ENCODE peak calls at places on chromosomes 5 and 9, in five cellular contexts. A is glutamatergic neuron; O is memory B cell; Q is central memory CD4-positive, alpha-beta T cell; R is germinal center. D is an unnamed sample.

GRCh38 chr9:89669361-89669842 is 64.6 kb downstream of the GADD45G start:
- DNase-seq in O (no peak), Q (no peak), R (no peak), A (no peak), D (no peak)

GRCh38 chr9:83620841-83621636 is 1.9 kb upstream of the IDNK start:
- DNase-seq in A (peak), O (peak), Q (peak), R (peak), D (peak)

GRCh38 chr9:38338359-38339014 is 54.0 kb upstream of the ALDH1B1 start:
- DNase-seq in O (no peak), A (no peak), Q (no peak), R (no peak), D (no peak)

GRCh38 chr9:132637351-132637750 is 32.4 kb downstream of the DDX31 start:
- DNase-seq in A (peak), Q (no peak), O (no peak), R (no peak), D (no peak)

GRCh38 chr9:128685636-128686489 is 3.2 kb upstream of the SET start:
- DNase-seq in O (no peak), Q (peak), R (peak), A (no peak), D (no peak)

GRCh38 chr9:14030350-14030823 is 283.6 kb downstream of the NFIB start:
- DNase-seq in A (no peak), R (no peak), Q (no peak), O (no peak), D (no peak)

GRCh38 chr5:150066436-150066835 is 19.9 kb downstream of the CSF1R start:
- DNase-seq in A (no peak), Q (no peak), R (no peak), O (no peak), D (no peak)

GRCh38 chr5:35202319-35203111 is 27.8 kb downstream of the PRLR start:
- DNase-seq in A (peak), R (peak), O (peak), Q (no peak), D (peak)

GRCh38 chr9:27462434-27462833 is 61.7 kb upstream of the IFNK start:
- DNase-seq in R (no peak), Q (no peak), O (no peak), A (no peak), D (no peak)

GRCh38 chr5:156515799-156516198 is 188.8 kb downstream of the SGCD start:
- DNase-seq in Q (no peak), R (no peak), O (no peak), A (no peak), D (peak)

GRCh38 chr5:58944221-58944620 is 361.3 kb downstream of the RAB3C start:
- DNase-seq in Q (no peak), O (no peak), A (no peak), R (no peak), D (no peak)

GRCh38 chr5:80487444-80487828 is 464 bp upstream of the FAM151B start:
- DNase-seq in O (no peak), Q (no peak), A (no peak), R (no peak), D (no peak)

GRCh38 chr9:70477907-70478480 is 63.5 kb upstream of the KLF9 start:
- DNase-seq in Q (no peak), R (no peak), O (no peak), A (no peak), D (no peak)

GRCh38 chr5:128498844-128499455 is 39.1 kb downstream of the FBN2 start:
- DNase-seq in A (no peak), Q (no peak), R (no peak), O (no peak), D (no peak)

GRCh38 chr5:178988436-178989220 is 6.5 kb downstream of the GRM6 start:
- DNase-seq in R (no peak), A (no peak), O (no peak), Q (no peak), D (peak)

GRCh38 chr5:139100825-139101224 is 97.3 kb downstream of the SIL1 start:
- DNase-seq in A (no peak), O (no peak), R (no peak), Q (no peak), D (no peak)

GRCh38 chr9:93177676-93178075 is 6.3 kb upstream of the WNK2 start:
- DNase-seq in Q (no peak), O (no peak), A (no peak), R (no peak), D (peak)

GRCh38 chr5:68277427-68277826 is 61.9 kb downstream of the PIK3R1 start:
- DNase-seq in R (no peak), O (no peak), A (no peak), Q (no peak), D (no peak)

GRCh38 chr5:176995896-176996767 is 10.4 kb downstream of the UIMC1 start:
- DNase-seq in Q (no peak), A (no peak), O (no peak), R (no peak), D (no peak)

GRCh38 chr5:54981928-54982327 is 3.5 kb downstream of the ESM1 start:
- DNase-seq in A (no peak), O (no peak), Q (no peak), R (no peak), D (no peak)